ENCODE peak calls at places on chromosomes 4 and X, in five cellular contexts. J, B, Z, H and V are unnamed samples.
A peak's percentile ranks its signal among the peaks of the same experiment; 100 is the strongest.

GRCh38 chr4:142719854-142720541 is 126.1 kb downstream of the INPP4B start:
- DNase-seq in B (peak; percentile 9), Z (no peak), H (peak; percentile 21), J (peak; percentile 5), V (no peak)

GRCh38 chr4:78542373-78542772 is 9.2 kb upstream of the ANXA3 start:
- DNase-seq in J (no peak), H (peak; percentile 65), Z (no peak), B (peak; percentile 47), V (no peak)

GRCh38 chr4:173522160-173522873 is 7.7 kb downstream of the HAND2 start:
- DNase-seq in Z (peak; percentile 76), H (peak; percentile 85), B (peak; percentile 95), J (peak; percentile 80), V (no peak)

GRCh38 chr4:144621681-144622080 is 24.3 kb upstream of the HHIP start:
- DNase-seq in H (no peak), B (no peak), J (no peak), Z (no peak), V (no peak)

GRCh38 chr4:86730310-86730709 is 118.9 kb downstream of the SLC10A6 start:
- DNase-seq in H (no peak), J (peak; percentile 52), B (no peak), Z (peak; percentile 59), V (no peak)

GRCh38 chrX:115892787-115893671 is 277.5 kb upstream of the AGTR2 start:
- DNase-seq in B (peak; percentile 20), J (peak; percentile 80), H (peak; percentile 54), Z (peak; percentile 44), V (no peak)

GRCh38 chr4:111991163-111991562 is 154.1 kb upstream of the FAM241A start:
- DNase-seq in B (no peak), J (no peak), H (no peak), Z (no peak), V (no peak)

GRCh38 chr4:53132117-53132889 is 233.6 kb downstream of the SCFD2 start:
- DNase-seq in Z (no peak), J (no peak), H (no peak), B (no peak), V (no peak)

GRCh38 chrX:72216973-72217372 is 21.9 kb downstream of the ERCC6L start:
- DNase-seq in H (no peak), Z (no peak), B (no peak), J (no peak), V (no peak)

GRCh38 chrX:107787827-107788226 is 10.3 kb downstream of the NCBP2L start:
- DNase-seq in Z (no peak), J (no peak), H (no peak), B (no peak), V (no peak)

GRCh38 chr4:33715996-33716395 is 2528.3 kb downstream of the ARAP2 start:
- DNase-seq in J (no peak), H (no peak), Z (no peak), B (peak; percentile 67), V (no peak)

GRCh38 chr4:158856852-158857251 is 88.0 kb downstream of the FNIP2 start:
- DNase-seq in H (peak; percentile 68), Z (no peak), J (peak; percentile 48), B (peak; percentile 59), V (no peak)

GRCh38 chr4:4386296-4386735 is 586 bp upstream of the NSG1 start:
- DNase-seq in H (no peak), Z (peak; percentile 75), B (peak; percentile 47), J (no peak), V (no peak)

GRCh38 chr4:180134116-180134866 is 2108.9 kb upstream of the TENM3 start:
- DNase-seq in B (no peak), Z (no peak), H (no peak), J (no peak), V (no peak)

GRCh38 chr4:567457-568350 is 8.4 kb downstream of the TMEM271 start:
- DNase-seq in J (no peak), B (no peak), Z (no peak), H (no peak), V (no peak)

GRCh38 chr4:165331316-165331715 is 3.8 kb downstream of the MSMO1 start:
- DNase-seq in B (peak; percentile 19), H (no peak), Z (no peak), J (no peak), V (no peak)
- H3K4ac ChIP-seq in B (no peak overlapping the region), H (no peak overlapping the region), Z (no peak overlapping the region), J (no peak overlapping the region), V (no peak overlapping the region)

GRCh38 chrX:21839334-21840198 is at the start of gene MBTPS2:
- DNase-seq in Z (peak; percentile 83), H (peak; percentile 91), J (peak; percentile 91), B (peak; percentile 89), V (peak; percentile 82)
- H3K4ac ChIP-seq in Z (peak within 1 kb of the TSS; percentile 85), H (peak within 1 kb of the TSS; percentile 94), J (no peak within 1 kb of the TSS), B (peak within 1 kb of the TSS; percentile 89), V (no peak within 1 kb of the TSS)

DNA sequence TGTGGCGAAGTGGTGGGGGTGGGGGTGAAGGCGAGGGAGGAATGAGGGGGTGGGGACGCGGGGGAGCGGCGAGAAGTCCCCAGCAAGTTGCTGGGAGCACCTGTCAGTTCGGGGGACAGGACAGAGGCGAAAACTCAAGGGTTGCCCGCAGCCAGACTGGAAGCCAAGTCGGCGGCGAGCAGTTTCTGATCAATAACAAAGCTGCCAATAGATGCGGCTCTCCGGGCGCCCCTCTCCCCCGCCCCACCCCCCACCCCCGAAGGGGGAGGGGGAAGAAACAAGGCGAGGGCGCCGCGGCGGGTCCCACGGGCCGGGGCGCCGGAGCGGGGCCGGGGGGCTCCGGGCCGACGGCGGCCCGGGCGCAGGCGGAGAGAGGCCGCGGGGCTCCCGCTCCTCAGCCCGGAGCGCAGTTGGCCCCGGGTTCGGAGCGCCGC is 414 bp downstream of the PDGFC start:
- DNase-seq in B (no peak), J (no peak), Z (peak; percentile 63), H (no peak), V (no peak)
- H3K4ac ChIP-seq in B (peak overlapping the region; percentile 41), J (peak overlapping the region; percentile 85), Z (no peak overlapping the region), H (peak overlapping the region; percentile 89), V (no peak overlapping the region)

DNA sequence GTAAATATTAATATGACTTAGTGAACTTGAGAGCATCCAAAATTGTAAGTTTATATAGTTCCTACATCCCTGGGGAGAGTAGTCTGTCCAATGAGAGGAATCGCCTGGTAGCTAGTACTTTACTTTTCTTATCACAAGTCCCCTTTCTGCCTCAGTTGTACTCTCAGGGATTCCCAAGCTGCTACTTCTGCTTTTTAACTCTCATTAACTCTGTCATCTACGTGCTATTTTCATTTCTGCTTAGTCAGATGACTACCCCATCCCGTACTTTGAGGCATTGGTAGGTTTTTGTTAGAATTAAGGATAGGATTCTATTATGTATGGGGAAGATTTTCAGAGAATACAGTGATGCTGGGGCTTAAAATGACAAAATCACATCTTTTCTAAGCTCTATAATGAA is 24.7 kb downstream of the RBPJ start:
- DNase-seq in B (no peak), Z (no peak), H (no peak), J (no peak), V (no peak)
- H3K4ac ChIP-seq in B (no peak overlapping the region), Z (no peak overlapping the region), H (no peak overlapping the region), J (no peak overlapping the region), V (no peak overlapping the region)

DNA sequence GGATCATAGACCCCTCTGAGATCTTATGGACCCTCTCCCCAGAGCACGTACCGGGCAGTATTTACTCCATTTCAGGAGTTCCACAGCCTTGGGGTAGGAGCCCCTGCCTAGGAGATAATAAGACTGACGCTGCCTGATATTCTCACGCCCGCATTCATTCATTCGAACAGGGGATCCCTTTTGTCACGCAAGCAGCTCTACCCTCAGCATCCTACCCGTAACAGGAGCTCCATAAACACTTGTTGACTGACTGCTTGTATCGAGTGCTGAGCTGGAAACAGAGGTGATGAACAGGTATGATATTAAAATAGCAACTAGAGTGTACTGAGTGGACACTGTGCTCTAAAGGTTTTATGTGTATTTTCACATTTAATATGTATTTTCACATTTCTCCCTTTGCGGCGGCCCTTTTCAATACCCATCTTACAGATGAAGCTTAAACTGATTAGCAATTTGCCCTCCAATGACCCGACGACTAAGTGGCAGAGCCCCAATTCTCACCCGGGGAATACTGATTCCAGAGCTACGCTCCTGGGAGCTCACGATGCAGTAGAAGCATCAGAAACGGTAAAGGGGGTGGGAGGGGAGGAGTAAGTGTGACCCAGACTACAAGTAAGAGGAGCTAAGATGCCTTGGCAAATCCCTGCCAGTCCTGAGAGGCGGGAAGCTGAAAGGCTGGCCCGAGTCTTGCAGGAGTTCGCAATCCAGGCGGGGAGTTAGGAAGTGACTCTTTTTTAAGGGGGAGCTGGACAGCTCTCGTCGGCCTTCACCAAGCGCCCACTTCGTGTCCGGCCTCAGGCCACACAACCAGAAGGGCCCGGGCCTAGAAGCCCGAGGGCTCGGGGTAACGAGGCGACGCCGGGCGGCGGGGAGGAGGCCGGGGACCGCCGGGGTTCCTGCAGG is 747 bp downstream of the RAB28 start:
- DNase-seq in H (peak; percentile 74), J (peak; percentile 86), B (peak; percentile 86), Z (no peak), V (peak; percentile 71)
- H3K4ac ChIP-seq in H (peak overlapping the region; percentile 1), J (peak overlapping the region; percentile 46), B (peak overlapping the region; percentile 51), Z (no peak overlapping the region), V (peak overlapping the region; percentile 95)

DNA sequence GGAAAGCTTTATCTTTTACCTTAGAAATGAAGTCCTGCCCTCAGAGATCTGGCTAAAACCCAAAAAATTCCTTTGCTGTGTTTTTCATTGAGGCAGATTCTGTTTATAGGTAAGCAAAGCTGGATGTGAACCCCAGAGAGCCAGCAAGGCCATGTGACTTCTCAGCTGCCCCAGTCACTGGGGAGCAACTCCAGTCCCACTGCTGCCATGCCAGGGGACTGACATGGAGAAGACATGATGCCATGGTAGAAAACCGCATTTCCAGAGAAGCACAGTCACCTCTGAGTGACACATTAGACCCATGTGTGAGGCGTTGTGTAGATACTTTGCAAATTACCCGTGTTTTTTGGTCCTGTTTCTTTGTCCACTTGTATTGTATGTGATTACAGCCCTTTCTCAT is 45.4 kb downstream of the PTTG2 start:
- DNase-seq in H (no peak), J (no peak), Z (no peak), B (no peak), V (no peak)
- H3K4ac ChIP-seq in H (no peak overlapping the region), J (no peak overlapping the region), Z (peak overlapping the region; percentile 41), B (no peak overlapping the region), V (no peak overlapping the region)

GRCh38 chr4:77154074-77154473 is 2.9 kb upstream of the CCNG2 start:
- DNase-seq in J (no peak), B (no peak), H (no peak), Z (no peak), V (no peak)
- H3K4ac ChIP-seq in J (no peak overlapping the region), B (no peak overlapping the region), H (no peak overlapping the region), Z (no peak overlapping the region), V (no peak overlapping the region)

DNA sequence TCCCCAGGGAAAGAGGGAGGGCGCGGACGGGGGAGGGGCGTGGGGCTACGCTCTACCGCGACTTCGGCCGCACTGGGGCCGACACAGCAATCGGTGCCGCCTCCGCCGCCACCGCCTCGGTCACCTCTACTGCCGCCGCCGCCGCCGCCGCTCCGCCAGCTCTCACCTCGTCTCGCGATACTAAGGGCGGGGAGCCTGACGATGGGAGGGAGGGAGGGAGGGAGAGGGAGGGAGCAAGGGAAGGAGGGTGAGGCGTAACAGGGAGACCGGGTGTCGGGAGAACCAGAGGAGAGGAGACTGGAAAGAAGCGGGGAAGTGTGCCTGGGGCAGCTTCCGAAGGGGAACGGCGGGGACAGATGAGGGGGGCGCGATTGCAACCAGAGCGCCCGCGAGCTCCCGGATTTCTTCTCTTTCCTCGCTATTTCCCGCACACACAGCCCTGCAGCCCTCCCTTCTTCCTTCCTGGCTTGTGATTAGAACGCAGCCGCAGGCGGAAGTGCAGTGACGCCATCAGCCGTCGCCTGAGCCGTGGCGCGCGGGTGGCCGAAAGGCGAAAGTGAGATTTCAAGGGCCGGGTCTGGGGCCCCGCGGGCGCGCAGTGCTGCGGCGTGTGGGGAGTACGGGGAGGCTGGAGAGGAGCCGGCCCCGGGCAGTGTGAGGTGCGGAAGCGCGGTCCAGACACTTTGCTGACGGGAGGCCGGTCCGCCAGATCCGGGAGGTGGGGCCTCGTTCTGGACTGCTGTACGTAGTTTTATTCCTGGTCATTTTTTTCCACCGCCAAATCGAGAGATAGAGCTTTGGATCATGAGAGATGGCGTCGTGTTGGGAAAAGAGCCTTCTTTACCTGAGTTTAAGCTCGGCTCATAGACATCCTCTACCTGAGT is at the start of gene ANKRD17:
- DNase-seq in Z (peak; percentile 96), J (peak; percentile 97), H (peak; percentile 91), B (peak; percentile 97), V (peak; percentile 91)
- H3K4ac ChIP-seq in Z (no peak within 1 kb of the TSS), J (peak within 1 kb of the TSS; percentile 84), H (peak within 1 kb of the TSS; percentile 96), B (peak within 1 kb of the TSS; percentile 80), V (peak within 1 kb of the TSS; percentile 95)